ENCODE peak calls at places on chromosomes 4 and X, in four cellular contexts. L is left lung, Z is glutamatergic neuron, E is AG04450. O is an unnamed sample.

GRCh38 chrX:16445166-16445752 is 204.7 kb upstream of the S100G start:
- DNase-seq in E (no peak), L (no peak), Z (peak), O (no peak)

GRCh38 chr4:131547506-131547981 is 1601.5 kb upstream of the PCDH10 start:
- DNase-seq in L (no peak), E (no peak), Z (no peak), O (no peak)

GRCh38 chrX:103722505-103722904 is 11.8 kb downstream of the TMEM31 start:
- DNase-seq in E (peak), Z (no peak), L (no peak), O (no peak)

GRCh38 chrX:13506574-13506973 is 62.8 kb upstream of the EGFL6 start:
- DNase-seq in Z (peak), E (peak), L (no peak), O (no peak)

GRCh38 chr4:32073542-32073941 is 1353.4 kb downstream of the PCDH7 start:
- DNase-seq in E (no peak), L (no peak), Z (no peak), O (no peak)

GRCh38 chrX:3231766-3232165 is 114.7 kb downstream of the MXRA5 start:
- DNase-seq in Z (no peak), L (no peak), E (no peak), O (no peak)

GRCh38 chr4:125268065-125268755 is 46.5 kb upstream of the FAT4 start:
- DNase-seq in L (no peak), Z (no peak), E (no peak), O (no peak)

GRCh38 chr4:26060286-26060685 is 146.3 kb downstream of the SMIM20 start:
- DNase-seq in Z (no peak), E (no peak), L (no peak), O (no peak)

GRCh38 chr4:188107931-188108843 is 1.2 kb downstream of the TRIML2 start:
- DNase-seq in Z (no peak), L (no peak), E (no peak), O (no peak)

GRCh38 chr4:100016191-100016590 is 66.1 kb upstream of the H2AZ1 start:
- DNase-seq in E (peak), Z (no peak), L (no peak), O (no peak)

GRCh38 chr4:181566490-181566889 is 676.7 kb upstream of the TENM3 start:
- DNase-seq in Z (peak), L (no peak), E (peak), O (no peak)

GRCh38 chr4:181559637-181560036 is 683.6 kb upstream of the TENM3 start:
- DNase-seq in L (no peak), E (no peak), Z (no peak), O (no peak)

GRCh38 chr4:181569553-181569952 is 673.6 kb upstream of the TENM3 start:
- DNase-seq in L (no peak), E (peak), Z (no peak), O (no peak)

GRCh38 chr4:181562399-181562798 is 680.8 kb upstream of the TENM3 start:
- DNase-seq in E (no peak), L (no peak), Z (no peak), O (no peak)

GRCh38 chr4:181564616-181565015 is 678.6 kb upstream of the TENM3 start:
- DNase-seq in L (no peak), E (no peak), Z (no peak), O (no peak)
- TF ChIP-seq CTCF in L (no peak), E (no peak), Z (no peak), O (no peak)

DNA sequence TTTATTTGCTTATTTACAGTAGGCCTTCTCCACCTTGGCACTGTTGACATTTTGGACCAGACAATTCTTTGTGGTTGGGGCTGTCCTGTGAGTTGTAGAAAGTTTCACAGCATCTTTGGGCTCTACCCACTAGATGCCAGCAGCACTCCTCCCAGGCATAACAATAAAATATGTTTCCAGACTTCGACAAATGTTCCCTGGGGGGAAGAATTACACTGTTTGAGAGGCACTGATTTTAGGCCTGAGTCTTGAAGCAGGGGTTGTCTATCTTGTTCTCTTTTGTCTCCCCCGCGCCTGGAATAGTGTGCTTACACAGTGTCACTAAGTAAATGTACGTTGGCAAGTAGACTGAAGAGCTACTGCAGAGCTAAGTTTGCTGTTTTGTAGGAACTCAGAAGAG is 254.4 kb upstream of the BOD1L1 start:
- DNase-seq in L (no peak), Z (no peak), E (no peak), O (no peak)
- TF ChIP-seq CTCF in L (no peak), Z (no peak), E (no peak), O (peak)

GRCh38 chr4:82172186-82172585 is 201.6 kb downstream of the HNRNPD start:
- DNase-seq in E (no peak), L (no peak), Z (no peak), O (no peak)
- TF ChIP-seq CTCF in E (no peak), L (no peak), Z (no peak), O (no peak)

DNA sequence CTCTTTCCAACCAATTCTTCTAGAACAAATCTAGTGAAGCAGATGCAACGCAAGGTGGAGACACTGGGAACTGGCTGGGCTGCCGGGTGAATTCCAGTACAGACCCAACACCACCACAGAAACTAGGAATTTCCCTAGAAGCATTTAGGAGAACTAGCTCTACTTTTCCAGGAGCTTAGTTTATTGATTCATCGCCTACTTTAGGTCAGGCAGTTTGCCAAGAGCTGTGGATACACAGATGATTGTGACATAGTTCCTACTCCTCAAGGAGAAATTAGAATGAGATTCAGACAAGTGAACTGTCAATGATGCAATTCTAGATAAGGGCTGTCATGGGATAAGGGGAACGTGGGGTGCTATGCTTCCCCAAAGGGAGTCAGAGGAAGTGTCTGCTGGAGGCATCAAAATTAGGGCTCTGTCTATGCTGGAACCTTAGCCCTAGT is 350.0 kb downstream of the CAMK2D start:
- DNase-seq in L (no peak), E (peak), Z (no peak), O (no peak)
- TF ChIP-seq CTCF in L (no peak), E (peak), Z (no peak), O (peak)

DNA sequence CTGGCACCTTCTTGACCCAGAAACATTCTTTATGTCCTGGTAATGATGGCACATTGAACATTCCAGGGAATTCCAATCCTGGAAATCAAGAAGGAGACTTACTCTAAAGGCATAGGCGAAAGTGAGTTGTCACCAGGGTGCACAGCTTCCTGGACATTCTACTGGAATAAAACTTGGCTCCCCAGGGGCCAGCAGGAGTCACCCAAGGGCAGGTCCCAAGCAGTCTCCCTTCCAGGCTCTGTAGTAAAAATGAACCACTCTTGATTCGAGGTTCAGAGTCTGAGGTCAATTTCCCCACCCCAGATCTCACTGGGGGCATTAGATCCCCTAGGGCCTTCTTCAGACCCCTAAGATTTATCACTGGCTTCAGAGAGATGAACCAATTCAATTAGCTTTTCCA is 338.7 kb upstream of the GATB start:
- DNase-seq in L (no peak), E (no peak), Z (no peak), O (no peak)
- TF ChIP-seq CTCF in L (no peak), E (no peak), Z (no peak), O (no peak)

GRCh38 chr4:7157140-7157488 is 35.2 kb upstream of the SORCS2 start:
- DNase-seq in E (no peak), L (no peak), Z (no peak), O (peak)
- TF ChIP-seq CTCF in E (no peak), L (no peak), Z (no peak), O (peak)

GRCh38 chrX:105191878-105192277 is 28.6 kb downstream of the TEX13A start:
- DNase-seq in E (no peak), Z (peak), L (no peak), O (no peak)
- TF ChIP-seq CTCF in E (peak), Z (peak), L (peak), O (peak)

GRCh38 chr4:143336828-143337599 is at the start of gene GAB1:
- DNase-seq in E (no peak), Z (peak), L (peak), O (peak)
- TF ChIP-seq CTCF in E (no peak), Z (no peak), L (no peak), O (peak)

DNA sequence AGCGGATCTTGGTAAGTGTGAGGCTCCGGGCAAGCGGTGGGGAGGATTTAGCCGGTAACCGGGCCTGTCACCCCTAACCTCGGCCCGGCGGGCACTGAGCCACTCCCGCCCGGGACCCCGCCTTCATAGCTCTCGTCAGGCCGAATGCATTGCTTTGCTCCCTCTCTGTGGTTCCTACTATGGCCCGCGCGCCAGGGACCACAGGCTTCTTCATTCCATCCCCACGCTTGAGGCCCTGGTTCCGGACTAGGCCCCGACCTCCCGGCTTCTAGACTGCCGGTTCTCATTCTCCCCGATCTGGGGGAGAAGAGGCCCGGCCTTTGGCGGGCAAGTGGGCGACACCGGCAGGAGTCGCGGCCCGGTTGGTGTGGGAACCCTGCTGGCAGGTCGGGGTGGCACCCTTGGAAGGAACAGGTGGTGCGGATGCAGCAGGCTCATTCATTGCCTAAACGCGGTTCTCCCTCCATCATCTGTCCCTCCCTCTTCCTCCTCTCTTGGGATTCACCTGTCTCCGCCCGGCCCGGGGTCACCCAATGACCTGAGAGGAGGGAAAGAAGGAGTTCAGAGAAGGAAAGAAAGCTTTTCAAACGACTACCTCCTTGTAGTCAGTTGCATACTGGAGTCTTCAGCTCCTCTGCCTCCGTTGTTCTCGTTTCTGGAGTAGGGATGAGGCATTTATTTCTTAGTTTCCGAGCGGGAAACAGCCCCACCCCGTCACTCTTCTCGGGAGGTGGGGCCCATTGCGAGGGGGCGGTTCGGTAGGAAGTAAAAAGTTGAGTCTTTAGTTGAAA is at the start of gene NDUFC1:
- DNase-seq in Z (peak), E (no peak), L (peak), O (no peak)
- TF ChIP-seq CTCF in Z (peak), E (peak), L (no peak), O (peak)